ENCODE peak calls at places on chromosomes 1 and 21, in ten cellular contexts. One of them, this sample, is unnamed.

GRCh38 chr1:18191037-18191867 is 83.7 kb downstream of the IGSF21 start:
- DNase-seq in GM23248: no peak
- DNase-seq in PC-3: no peak
- DNase-seq in AG08396: no peak
- DNase-seq in foreskin melanocyte: no peak
- DNase-seq in neuronal stem cell: no peak
- DNase-seq in lung microvascular endothelial cell: no peak
- DNase-seq in NCI-H446: peak
- DNase-seq in CD8-positive, alpha-beta memory T cell: no peak
- DNase-seq in DMS153: no peak
- DNase-seq in this sample: no peak

GRCh38 chr1:153572569-153573015 is 6.9 kb upstream of the S100A2 start:
- DNase-seq in neuronal stem cell: no peak
- DNase-seq in NCI-H446: peak
- DNase-seq in DMS153: peak
- DNase-seq in lung microvascular endothelial cell: peak
- DNase-seq in CD8-positive, alpha-beta memory T cell: peak
- DNase-seq in AG08396: peak
- DNase-seq in GM23248: peak
- DNase-seq in PC-3: peak
- DNase-seq in foreskin melanocyte: peak
- DNase-seq in this sample: peak

GRCh38 chr1:226627924-226628623 is 79.5 kb downstream of the STUM start:
- DNase-seq in foreskin melanocyte: no peak
- DNase-seq in AG08396: no peak
- DNase-seq in lung microvascular endothelial cell: no peak
- DNase-seq in GM23248: no peak
- DNase-seq in PC-3: no peak
- DNase-seq in DMS153: no peak
- DNase-seq in CD8-positive, alpha-beta memory T cell: no peak
- DNase-seq in neuronal stem cell: no peak
- DNase-seq in NCI-H446: no peak
- DNase-seq in this sample: no peak

GRCh38 chr1:219174672-219175564 is 1.2 kb downstream of the LYPLAL1 start:
- DNase-seq in foreskin melanocyte: peak
- DNase-seq in CD8-positive, alpha-beta memory T cell: peak
- DNase-seq in lung microvascular endothelial cell: peak
- DNase-seq in PC-3: peak
- DNase-seq in neuronal stem cell: peak
- DNase-seq in GM23248: peak
- DNase-seq in DMS153: no peak
- DNase-seq in NCI-H446: peak
- DNase-seq in AG08396: peak
- DNase-seq in this sample: no peak

GRCh38 chr1:1312450-1313314 is 4.3 kb downstream of the PUSL1 start:
- DNase-seq in neuronal stem cell: no peak
- DNase-seq in GM23248: no peak
- DNase-seq in lung microvascular endothelial cell: no peak
- DNase-seq in DMS153: no peak
- DNase-seq in PC-3: no peak
- DNase-seq in NCI-H446: no peak
- DNase-seq in foreskin melanocyte: no peak
- DNase-seq in CD8-positive, alpha-beta memory T cell: no peak
- DNase-seq in AG08396: no peak
- DNase-seq in this sample: no peak

GRCh38 chr21:37435120-37435519 is 68.5 kb downstream of the DYRK1A start:
- DNase-seq in DMS153: peak
- DNase-seq in foreskin melanocyte: peak
- DNase-seq in AG08396: peak
- DNase-seq in GM23248: peak
- DNase-seq in PC-3: peak
- DNase-seq in CD8-positive, alpha-beta memory T cell: peak
- DNase-seq in NCI-H446: no peak
- DNase-seq in lung microvascular endothelial cell: peak
- DNase-seq in neuronal stem cell: peak
- DNase-seq in this sample: no peak

GRCh38 chr1:57831624-57832023 is 407.8 kb upstream of the DAB1 start:
- DNase-seq in CD8-positive, alpha-beta memory T cell: no peak
- DNase-seq in foreskin melanocyte: no peak
- DNase-seq in lung microvascular endothelial cell: peak
- DNase-seq in GM23248: peak
- DNase-seq in NCI-H446: no peak
- DNase-seq in AG08396: no peak
- DNase-seq in neuronal stem cell: no peak
- DNase-seq in DMS153: peak
- DNase-seq in PC-3: peak
- DNase-seq in this sample: no peak

GRCh38 chr1:183699643-183700160 is 46.6 kb upstream of the APOBEC4 start:
- DNase-seq in AG08396: peak
- DNase-seq in DMS153: no peak
- DNase-seq in GM23248: no peak
- DNase-seq in foreskin melanocyte: no peak
- DNase-seq in CD8-positive, alpha-beta memory T cell: no peak
- DNase-seq in lung microvascular endothelial cell: no peak
- DNase-seq in PC-3: peak
- DNase-seq in NCI-H446: no peak
- DNase-seq in neuronal stem cell: no peak
- DNase-seq in this sample: no peak

GRCh38 chr1:89945852-89946476 is 48.9 kb upstream of the ZNF326 start:
- DNase-seq in foreskin melanocyte: no peak
- DNase-seq in PC-3: peak
- DNase-seq in AG08396: no peak
- DNase-seq in CD8-positive, alpha-beta memory T cell: no peak
- DNase-seq in lung microvascular endothelial cell: no peak
- DNase-seq in DMS153: no peak
- DNase-seq in neuronal stem cell: no peak
- DNase-seq in GM23248: peak
- DNase-seq in NCI-H446: no peak
- DNase-seq in this sample: no peak

GRCh38 chr1:195053478-195053877 is 1554.8 kb downstream of the KCNT2 start:
- DNase-seq in DMS153: no peak
- DNase-seq in AG08396: no peak
- DNase-seq in lung microvascular endothelial cell: no peak
- DNase-seq in foreskin melanocyte: no peak
- DNase-seq in neuronal stem cell: no peak
- DNase-seq in GM23248: peak
- DNase-seq in NCI-H446: no peak
- DNase-seq in PC-3: no peak
- DNase-seq in CD8-positive, alpha-beta memory T cell: no peak
- DNase-seq in this sample: no peak

GRCh38 chr1:109622895-109623294 is 3.3 kb downstream of the AMPD2 start:
- DNase-seq in CD8-positive, alpha-beta memory T cell: no peak
- DNase-seq in PC-3: no peak
- DNase-seq in foreskin melanocyte: no peak
- DNase-seq in lung microvascular endothelial cell: no peak
- DNase-seq in AG08396: no peak
- DNase-seq in NCI-H446: no peak
- DNase-seq in GM23248: no peak
- DNase-seq in neuronal stem cell: no peak
- DNase-seq in DMS153: no peak
- DNase-seq in this sample: no peak

GRCh38 chr1:14826172-14826636 is 227.7 kb downstream of the KAZN start:
- DNase-seq in neuronal stem cell: no peak
- DNase-seq in lung microvascular endothelial cell: no peak
- DNase-seq in NCI-H446: peak
- DNase-seq in AG08396: peak
- DNase-seq in DMS153: no peak
- DNase-seq in PC-3: peak
- DNase-seq in foreskin melanocyte: peak
- DNase-seq in GM23248: peak
- DNase-seq in CD8-positive, alpha-beta memory T cell: no peak
- DNase-seq in this sample: no peak

GRCh38 chr1:227062306-227062705 is 122.2 kb downstream of the COQ8A start:
- DNase-seq in foreskin melanocyte: no peak
- DNase-seq in CD8-positive, alpha-beta memory T cell: no peak
- DNase-seq in DMS153: no peak
- DNase-seq in GM23248: no peak
- DNase-seq in neuronal stem cell: no peak
- DNase-seq in NCI-H446: no peak
- DNase-seq in PC-3: no peak
- DNase-seq in lung microvascular endothelial cell: no peak
- DNase-seq in AG08396: no peak
- DNase-seq in this sample: no peak

GRCh38 chr1:150192012-150192411 is 42.3 kb downstream of the PLEKHO1 start:
- DNase-seq in AG08396: peak
- DNase-seq in NCI-H446: no peak
- DNase-seq in CD8-positive, alpha-beta memory T cell: no peak
- DNase-seq in DMS153: no peak
- DNase-seq in PC-3: peak
- DNase-seq in GM23248: peak
- DNase-seq in lung microvascular endothelial cell: peak
- DNase-seq in foreskin melanocyte: no peak
- DNase-seq in neuronal stem cell: no peak
- DNase-seq in this sample: no peak

GRCh38 chr1:184759651-184760050 is 5.0 kb upstream of the EDEM3 start:
- DNase-seq in AG08396: no peak
- DNase-seq in GM23248: no peak
- DNase-seq in NCI-H446: no peak
- DNase-seq in neuronal stem cell: no peak
- DNase-seq in DMS153: no peak
- DNase-seq in foreskin melanocyte: peak
- DNase-seq in CD8-positive, alpha-beta memory T cell: no peak
- DNase-seq in lung microvascular endothelial cell: no peak
- DNase-seq in PC-3: no peak
- DNase-seq in this sample: no peak

GRCh38 chr1:233424727-233425222 is 97.3 kb downstream of the MAP3K21 start:
- DNase-seq in CD8-positive, alpha-beta memory T cell: no peak
- DNase-seq in GM23248: peak
- DNase-seq in NCI-H446: no peak
- DNase-seq in lung microvascular endothelial cell: no peak
- DNase-seq in DMS153: no peak
- DNase-seq in AG08396: no peak
- DNase-seq in neuronal stem cell: no peak
- DNase-seq in PC-3: peak
- DNase-seq in foreskin melanocyte: no peak
- DNase-seq in this sample: no peak

GRCh38 chr21:38400195-38400695 is 98.0 kb downstream of the ERG start:
- DNase-seq in NCI-H446: no peak
- DNase-seq in DMS153: no peak
- DNase-seq in CD8-positive, alpha-beta memory T cell: no peak
- DNase-seq in AG08396: no peak
- DNase-seq in foreskin melanocyte: no peak
- DNase-seq in GM23248: no peak
- DNase-seq in lung microvascular endothelial cell: no peak
- DNase-seq in PC-3: no peak
- DNase-seq in neuronal stem cell: peak
- DNase-seq in this sample: no peak

GRCh38 chr1:94646786-94647555 is 105.4 kb upstream of the F3 start:
- DNase-seq in PC-3: no peak
- DNase-seq in GM23248: peak
- DNase-seq in DMS153: no peak
- DNase-seq in CD8-positive, alpha-beta memory T cell: no peak
- DNase-seq in neuronal stem cell: no peak
- DNase-seq in AG08396: no peak
- DNase-seq in NCI-H446: no peak
- DNase-seq in lung microvascular endothelial cell: no peak
- DNase-seq in foreskin melanocyte: no peak
- DNase-seq in this sample: no peak

This sample was measured in stomach.